ENCODE peak calls at places on chromosomes 1 and 21, in nine cellular contexts. N is right lobe of liver; K is CD4-positive, alpha-beta T cell; Z is GM23248; Q is tibial artery; J is ovary; M is IMR-90; H is right atrium auricular region; R is psoas muscle. L is an unnamed sample.

GRCh38 chr1:181987996-181988395 is 73.5 kb downstream of the ZNF648 start:
- DNase-seq in N (no peak), K (no peak), Z (no peak), Q (no peak), J (no peak), M (no peak), H (no peak), R (no peak), L (no peak)

GRCh38 chr1:32336963-32337675 is 1.1 kb upstream of the MARCKSL1 start:
- DNase-seq in N (no peak), K (no peak), Z (peak; percentile 70), Q (no peak), J (no peak), M (peak; percentile 47), H (no peak), R (peak; percentile 71), L (no peak)

GRCh38 chr1:175045519-175045918 is 22.1 kb upstream of the TNN start:
- DNase-seq in N (no peak), K (no peak), Z (no peak), Q (no peak), J (no peak), M (no peak), H (no peak), R (no peak), L (no peak)

GRCh38 chr1:6111571-6111970 is 65.9 kb downstream of the KCNAB2 start:
- DNase-seq in N (no peak), K (no peak), Z (peak; percentile 52), Q (no peak), J (no peak), M (no peak), H (no peak), R (peak; percentile 40), L (no peak)

GRCh38 chr1:181112071-181112929 is 23.8 kb downstream of the IER5 start:
- DNase-seq in N (peak; percentile 93), K (no peak), Z (peak; percentile 99), Q (peak; percentile 83), J (peak; percentile 86), M (peak; percentile 100), H (peak; percentile 94), R (peak; percentile 95), L (peak; percentile 97)

GRCh38 chr1:186753241-186753640 is 73.0 kb upstream of the PTGS2 start:
- DNase-seq in N (no peak), K (no peak), Z (peak; percentile 23), Q (no peak), J (no peak), M (peak; percentile 6), H (no peak), R (no peak), L (no peak)

GRCh38 chr1:228887101-228887500 is 151.8 kb downstream of the RHOU start:
- DNase-seq in N (no peak), K (no peak), Z (no peak), Q (no peak), J (no peak), M (no peak), H (no peak), R (no peak), L (no peak)

GRCh38 chr1:21293537-21294265 is 3.4 kb upstream of the ECE1 start:
- DNase-seq in N (no peak), K (peak; percentile 36), Z (no peak), Q (no peak), J (no peak), M (no peak), H (no peak), R (no peak), L (no peak)

GRCh38 chr21:15138475-15138874 is 73.7 kb upstream of the NRIP1 start:
- DNase-seq in N (peak; percentile 53), K (no peak), Z (no peak), Q (no peak), J (no peak), M (no peak), H (no peak), R (peak; percentile 61), L (no peak)

GRCh38 chr1:7146710-7147109 is 361.5 kb downstream of the CAMTA1 start:
- DNase-seq in N (no peak), K (no peak), Z (no peak), Q (no peak), J (no peak), M (no peak), H (no peak), R (no peak), L (no peak)

GRCh38 chr1:7152655-7153054 is 367.4 kb downstream of the CAMTA1 start:
- DNase-seq in N (no peak), K (no peak), Z (no peak), Q (no peak), J (no peak), M (no peak), H (no peak), R (no peak), L (no peak)

GRCh38 chr1:7145947-7146346 is 360.7 kb downstream of the CAMTA1 start:
- DNase-seq in N (no peak), K (no peak), Z (no peak), Q (no peak), J (no peak), M (no peak), H (no peak), R (no peak), L (no peak)

GRCh38 chr1:7150951-7151350 is 365.7 kb downstream of the CAMTA1 start:
- DNase-seq in N (no peak), K (no peak), Z (no peak), Q (no peak), J (no peak), M (no peak), H (no peak), R (no peak), L (no peak)

DNA sequence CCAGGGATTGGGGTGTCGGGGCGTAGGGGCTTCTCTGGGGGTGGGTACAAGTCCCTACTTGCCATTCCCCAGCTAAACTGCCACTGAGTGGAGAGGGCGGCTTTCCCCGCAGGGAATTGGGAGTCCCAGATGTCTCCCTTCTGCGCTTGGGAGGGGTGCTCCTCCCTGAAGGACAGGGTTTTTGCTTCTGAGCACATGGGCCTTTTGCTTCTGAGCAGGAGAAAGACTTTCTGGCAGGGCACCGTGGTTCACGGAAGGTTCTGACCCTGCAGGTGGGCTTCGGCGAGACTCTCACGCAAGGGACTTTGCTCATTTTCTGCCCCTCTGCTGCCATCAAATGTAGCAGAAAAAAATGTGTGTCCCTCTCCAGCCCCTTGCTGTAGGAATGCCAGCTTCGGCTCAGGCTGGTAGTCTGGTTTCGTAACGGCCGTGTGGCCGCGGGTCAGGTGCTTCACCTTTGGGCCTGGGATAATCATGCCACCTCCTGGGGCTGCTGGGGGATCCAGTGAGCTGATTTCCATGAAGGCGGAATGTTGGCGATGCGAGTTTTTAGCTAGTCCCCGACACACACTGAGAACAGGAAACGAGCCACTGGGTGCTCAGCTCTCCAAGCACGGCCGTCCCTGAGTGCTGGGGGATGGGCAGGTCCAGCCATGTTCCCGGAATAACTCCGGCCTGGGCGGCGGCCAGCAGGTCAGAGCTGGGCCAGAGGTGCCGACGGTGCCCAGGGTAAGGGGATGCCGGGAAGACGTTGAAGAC is 364.0 kb downstream of the CAMTA1 start:
- DNase-seq in N (peak; percentile 85), K (no peak), Z (no peak), Q (no peak), J (no peak), M (no peak), H (no peak), R (peak; percentile 84), L (no peak)
- H3K27ac ChIP-seq in N (peak overlapping the region; percentile 44), K (no peak overlapping the region), Z (no peak overlapping the region), Q (no peak overlapping the region), J (no peak overlapping the region), M (no peak overlapping the region), H (peak overlapping the region; percentile 29), R (peak overlapping the region; percentile 53), L (no peak overlapping the region)

GRCh38 chr1:36157973-36158826 is 2.2 kb downstream of the MAP7D1 start:
- DNase-seq in N (no peak), K (no peak), Z (no peak), Q (no peak), J (no peak), M (no peak), H (no peak), R (no peak), L (no peak)
- H3K27ac ChIP-seq in N (no peak overlapping the region), K (peak overlapping the region; percentile 96), Z (peak overlapping the region; percentile 89), Q (peak overlapping the region; percentile 100), J (peak overlapping the region; percentile 98), M (peak overlapping the region; percentile 97), H (peak overlapping the region; percentile 100), R (peak overlapping the region; percentile 100), L (peak overlapping the region; percentile 65)

DNA sequence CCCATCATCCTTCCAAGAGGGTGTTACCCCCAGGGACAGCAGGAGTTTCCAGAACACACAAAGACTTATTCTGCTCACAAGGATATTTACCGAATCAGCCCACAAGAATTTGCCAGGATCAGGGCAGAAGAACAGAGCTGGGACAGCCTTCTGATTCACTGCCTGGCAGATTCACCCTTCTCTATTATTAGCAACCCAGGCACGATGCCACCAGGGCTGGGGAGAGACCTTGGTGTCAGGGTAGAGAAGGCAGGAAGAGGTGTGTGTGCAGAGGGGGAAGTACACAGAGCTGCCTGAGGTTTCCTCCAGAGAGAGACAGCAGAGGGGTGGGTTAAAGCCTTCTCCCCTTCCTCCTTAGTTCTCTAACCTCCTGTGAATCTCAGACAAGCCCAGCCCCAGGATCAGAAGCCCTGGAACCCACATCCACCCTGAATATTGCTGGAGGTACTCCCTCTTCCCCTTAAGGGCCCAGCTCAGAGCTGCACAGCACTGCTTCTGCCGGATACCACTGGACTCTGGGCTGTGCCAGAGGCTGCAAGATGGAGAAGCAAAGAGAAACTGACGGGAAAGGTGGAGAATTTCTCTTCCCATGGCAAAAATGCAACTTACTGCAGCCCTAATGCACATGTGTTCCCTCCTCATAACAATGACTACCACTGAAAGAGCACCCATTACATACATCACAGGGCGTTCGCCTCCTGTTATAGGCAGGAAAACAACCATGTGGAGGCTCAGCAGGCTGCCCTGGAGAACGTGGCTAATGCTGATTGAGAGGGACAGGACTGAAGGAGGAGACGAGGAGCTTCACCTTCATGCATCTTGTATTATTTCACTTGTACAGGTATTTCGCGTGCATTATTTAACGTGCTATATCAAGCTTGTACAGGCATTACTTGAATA is 61.7 kb downstream of the ITPKB start:
- DNase-seq in N (no peak), K (peak; percentile 60), Z (peak; percentile 97), Q (peak; percentile 89), J (peak; percentile 78), M (peak; percentile 87), H (peak; percentile 91), R (peak; percentile 93), L (no peak)
- H3K27ac ChIP-seq in N (peak overlapping the region; percentile 2), K (peak overlapping the region; percentile 93), Z (peak overlapping the region; percentile 54), Q (peak overlapping the region; percentile 96), J (peak overlapping the region; percentile 75), M (peak overlapping the region; percentile 5), H (peak overlapping the region; percentile 84), R (peak overlapping the region; percentile 85), L (peak overlapping the region; percentile 66)

DNA sequence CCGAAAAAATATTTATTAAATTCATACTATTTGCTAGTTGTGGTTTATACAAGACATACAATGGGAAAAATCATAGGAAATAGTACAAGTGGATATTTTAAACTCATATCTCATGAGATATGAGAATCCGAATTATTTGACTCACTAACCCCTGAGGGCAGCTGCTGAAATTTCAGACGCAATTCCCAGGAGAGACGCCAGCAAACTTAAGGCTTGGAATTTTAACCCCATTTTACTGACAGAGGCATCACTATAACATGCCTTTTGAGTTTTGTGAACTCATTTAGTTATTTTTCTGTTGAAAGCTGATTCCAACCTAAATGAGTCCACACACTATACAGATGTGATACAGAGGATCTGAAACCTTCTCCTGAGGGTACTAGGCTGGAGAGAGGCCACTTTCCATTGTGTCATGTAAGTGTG is 5.9 kb upstream of the MROH9 start:
- DNase-seq in N (no peak), K (no peak), Z (peak; percentile 76), Q (no peak), J (no peak), M (peak; percentile 47), H (no peak), R (no peak), L (no peak)
- H3K27ac ChIP-seq in N (no peak overlapping the region), K (no peak overlapping the region), Z (peak overlapping the region; percentile 83), Q (peak overlapping the region; percentile 69), J (peak overlapping the region; percentile 61), M (no peak overlapping the region), H (peak overlapping the region; percentile 80), R (no peak overlapping the region), L (no peak overlapping the region)